ENCODE peak calls at places on chromosomes 16 and 17, in five cellular contexts. V is HCT116, U is ovary, L is OCI-LY7, H is heart right ventricle. B is an unnamed sample.

GRCh38 chr17:49457564-49458535 is 37.2 kb upstream of the NGFR start:
- DNase-seq in V (no peak), U (no peak), L (no peak), H (no peak), B (no peak)

GRCh38 chr16:82682757-82683156 is 56.0 kb downstream of the CDH13 start:
- DNase-seq in V (no peak), U (no peak), L (no peak), H (no peak), B (no peak)

GRCh38 chr16:18788828-18789514 is 1.2 kb downstream of the RPS15A start:
- DNase-seq in V (no peak), U (no peak), L (peak; percentile 47), H (no peak), B (no peak)

GRCh38 chr17:869067-869466 is 86.9 kb downstream of the MRM3 start:
- DNase-seq in V (no peak), U (peak; percentile 64), L (no peak), H (peak; percentile 60), B (peak; percentile 88)

GRCh38 chr17:11177340-11177739 is 63.7 kb upstream of the SHISA6 start:
- DNase-seq in V (no peak), U (no peak), L (no peak), H (no peak), B (no peak)

GRCh38 chr16:67987460-67988160 is 7.3 kb upstream of the DPEP3 start:
- DNase-seq in V (no peak), U (no peak), L (no peak), H (no peak), B (no peak)

GRCh38 chr17:80270104-80270503 is 9.5 kb downstream of the RNF213 start:
- DNase-seq in V (no peak), U (no peak), L (no peak), H (no peak), B (no peak)

GRCh38 chr17:76178124-76178523 is 37.1 kb upstream of the FOXJ1 start:
- DNase-seq in V (no peak), U (no peak), L (no peak), H (no peak), B (no peak)

GRCh38 chr17:81514735-81515529 is 2.3 kb upstream of the ACTG1 start:
- DNase-seq in V (peak; percentile 71), U (peak; percentile 83), L (peak; percentile 82), H (peak; percentile 81), B (peak; percentile 82)

GRCh38 chr17:33521784-33522183 is 228.7 kb upstream of the ASIC2 start:
- DNase-seq in V (no peak), U (no peak), L (peak; percentile 4), H (no peak), B (no peak)
- TF ChIP-seq CTCF in V (no peak), U (no peak), L (peak; percentile 51), H (no peak), B (peak; percentile 21)

GRCh38 chr16:4523686-4524085 is 14.9 kb downstream of the CDIP1 start:
- DNase-seq in V (no peak), U (no peak), L (no peak), H (no peak), B (no peak)
- H3K4me1 ChIP-seq in V (no peaks in the 10 kb centered on the region), U (no peaks in the 10 kb centered on the region), L (peaks cover 21% of the 10 kb centered on the region), H (peaks cover 44% of the 10 kb centered on the region), B (peaks cover 47% of the 10 kb centered on the region)

DNA sequence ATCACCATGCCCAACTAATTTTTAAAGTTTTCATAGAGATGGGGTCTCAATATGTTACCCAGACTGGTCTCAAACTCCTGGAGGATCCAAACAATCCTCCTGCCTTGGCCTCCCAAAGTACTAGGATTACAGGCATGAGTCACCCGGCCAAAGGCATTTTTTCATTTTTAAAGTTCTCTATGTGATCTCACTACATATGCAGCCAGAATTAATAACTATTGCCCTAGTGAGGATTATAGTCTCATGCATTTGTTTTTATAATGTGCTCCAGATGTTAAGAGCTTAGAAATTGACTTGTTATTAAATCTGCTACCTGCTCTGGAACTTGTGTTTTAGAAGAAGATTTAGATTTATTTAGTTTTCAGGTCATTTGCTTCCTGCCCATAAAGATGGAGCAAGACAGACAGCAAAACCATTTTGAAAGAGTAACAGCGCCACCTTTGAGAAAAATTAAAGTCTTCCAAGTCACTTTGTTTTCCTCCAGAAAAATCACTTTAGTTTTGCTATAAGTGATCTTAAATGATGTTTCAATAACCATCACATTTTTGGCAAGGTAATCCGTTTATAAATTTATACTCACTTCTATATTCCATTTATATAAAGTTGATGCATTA is 79.5 kb downstream of the CA4 start:
- DNase-seq in V (peak; percentile 48), U (no peak), L (peak; percentile 19), H (no peak), B (no peak)
- TF ChIP-seq CTCF in V (peak; percentile 68), U (no peak), L (peak; percentile 66), H (no peak), B (no peak)

GRCh38 chr17:34369196-34369500 is 6.1 kb upstream of the CCL1 start:
- DNase-seq in V (no peak), U (no peak), L (no peak), H (no peak), B (no peak)

GRCh38 chr17:34369571-34369970 is 6.5 kb upstream of the CCL1 start:
- DNase-seq in V (no peak), U (no peak), L (no peak), H (no peak), B (no peak)

GRCh38 chr17:34367486-34368270 is 4.6 kb upstream of the CCL1 start:
- DNase-seq in V (no peak), U (no peak), L (no peak), H (no peak), B (no peak)

GRCh38 chr17:34370376-34370996 is 7.5 kb upstream of the CCL1 start:
- DNase-seq in V (no peak), U (no peak), L (peak; percentile 35), H (no peak), B (no peak)

DNA sequence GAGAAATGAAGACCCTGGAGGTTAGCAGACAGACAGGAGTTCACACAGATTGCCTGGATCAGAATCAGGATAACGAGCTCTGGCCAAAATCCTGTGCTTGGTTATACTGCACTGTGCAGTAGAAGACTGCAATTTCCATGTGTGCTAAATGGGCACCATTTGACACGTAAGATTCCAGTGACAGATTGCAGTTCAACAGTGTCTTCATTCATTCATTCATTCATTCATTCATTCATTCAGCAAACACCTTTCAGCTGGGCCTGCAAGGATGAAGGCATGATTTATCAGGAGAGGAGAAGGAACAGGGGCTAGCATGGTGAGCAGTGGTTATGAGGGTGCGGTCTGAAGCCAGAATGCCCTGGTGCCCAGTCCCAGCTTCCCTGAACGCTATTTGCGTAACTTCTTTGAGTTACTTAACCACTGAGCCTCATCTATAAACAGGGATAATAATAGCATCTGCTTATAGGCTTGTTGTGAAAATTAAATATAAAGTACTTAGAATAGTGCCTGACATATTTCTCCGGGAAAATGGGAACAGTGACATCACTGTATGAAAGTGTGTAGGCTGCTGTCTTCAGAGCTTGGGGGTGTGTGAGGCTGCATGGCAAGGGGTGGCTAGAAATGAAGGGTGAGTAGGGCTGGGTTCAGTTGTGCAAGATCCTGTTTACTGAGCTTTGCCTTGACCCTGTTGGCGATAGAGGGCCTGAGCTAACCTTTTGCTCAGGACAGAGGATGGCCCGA is 5.6 kb upstream of the CCL1 start:
- DNase-seq in V (no peak), U (no peak), L (no peak), H (no peak), B (no peak)
- H3K4me1 ChIP-seq in V (no peaks in the 10 kb centered on the region), U (no peaks in the 10 kb centered on the region), L (peaks cover 92% of the 10 kb centered on the region), H (peaks cover 53% of the 10 kb centered on the region), B (no peaks in the 10 kb centered on the region)

B was measured in right atrium auricular region.